ENCODE peak calls at places on chromosomes 2 and 18, in four cellular contexts. One of them, this sample, is unnamed.

GRCh38 chr2:30303094-30303493 is 71.8 kb downstream of the LBH start:
- DNase-seq in GM23248: no peak
- DNase-seq in IMR-90: no peak
- DNase-seq in DND-41: no peak
- DNase-seq in this sample: no peak

GRCh38 chr2:113171359-113172075 is 2.3 kb upstream of the PSD4 start:
- DNase-seq in DND-41: no peak
- DNase-seq in IMR-90: no peak
- DNase-seq in GM23248: no peak
- DNase-seq in this sample: no peak

GRCh38 chr2:226159875-226160479 is 639.6 kb downstream of the IRS1 start:
- DNase-seq in GM23248: no peak
- DNase-seq in DND-41: no peak
- DNase-seq in IMR-90: no peak
- DNase-seq in this sample: no peak

GRCh38 chr2:19762142-19762541 is 139.6 kb downstream of the TTC32 start:
- DNase-seq in IMR-90: peak; percentile 73
- DNase-seq in DND-41: no peak
- DNase-seq in GM23248: peak; percentile 30
- DNase-seq in this sample: no peak

GRCh38 chr2:239186958-239187357 is 213.9 kb downstream of the HDAC4 start:
- DNase-seq in DND-41: no peak
- DNase-seq in IMR-90: no peak
- DNase-seq in GM23248: no peak
- DNase-seq in this sample: no peak

GRCh38 chr18:76974345-76974744 is 152.0 kb downstream of the ZNF236 start:
- DNase-seq in GM23248: no peak
- DNase-seq in IMR-90: no peak
- DNase-seq in DND-41: no peak
- DNase-seq in this sample: no peak

GRCh38 chr2:86064006-86064405 is 41.7 kb downstream of the POLR1A start:
- DNase-seq in IMR-90: peak; percentile 47
- DNase-seq in GM23248: peak; percentile 68
- DNase-seq in DND-41: no peak
- DNase-seq in this sample: no peak

GRCh38 chr2:180507028-180507427 is 473.4 kb upstream of the UBE2E3 start:
- DNase-seq in IMR-90: peak; percentile 56
- DNase-seq in DND-41: no peak
- DNase-seq in GM23248: peak; percentile 33
- DNase-seq in this sample: no peak

GRCh38 chr2:6909431-6910385 is 7.5 kb upstream of the RNF144A start:
- DNase-seq in DND-41: peak; percentile 75
- DNase-seq in GM23248: no peak
- DNase-seq in IMR-90: no peak
- DNase-seq in this sample: no peak

GRCh38 chr2:20419007-20419576 is 27.8 kb upstream of the RHOB start:
- DNase-seq in DND-41: no peak
- DNase-seq in GM23248: peak; percentile 56
- DNase-seq in IMR-90: peak; percentile 65
- DNase-seq in this sample: no peak

GRCh38 chr2:137117385-137117784 is 352.0 kb downstream of the THSD7B start:
- DNase-seq in DND-41: no peak
- DNase-seq in GM23248: peak; percentile 39
- DNase-seq in IMR-90: no peak
- DNase-seq in this sample: no peak

GRCh38 chr2:171469176-171469575 is 35.1 kb downstream of the DCAF17 start:
- DNase-seq in GM23248: no peak
- DNase-seq in DND-41: no peak
- DNase-seq in IMR-90: peak; percentile 11
- DNase-seq in this sample: no peak

GRCh38 chr2:45224321-45224995 is 215.2 kb upstream of the SIX2 start:
- DNase-seq in IMR-90: no peak
- DNase-seq in DND-41: peak; percentile 82
- DNase-seq in GM23248: no peak
- DNase-seq in this sample: no peak

GRCh38 chr2:68043719-68044498 is 18.9 kb downstream of the C1D start:
- DNase-seq in GM23248: peak; percentile 90
- DNase-seq in DND-41: no peak
- DNase-seq in IMR-90: peak; percentile 87
- DNase-seq in this sample: no peak

GRCh38 chr2:212249451-212249850 is 289.2 kb downstream of the ERBB4 start:
- DNase-seq in GM23248: peak; percentile 26
- DNase-seq in DND-41: no peak
- DNase-seq in IMR-90: peak; percentile 39
- DNase-seq in this sample: no peak

GRCh38 chr2:241799522-241800197 is 9.3 kb upstream of the NEU4 start:
- DNase-seq in IMR-90: no peak
- DNase-seq in DND-41: no peak
- DNase-seq in GM23248: no peak
- DNase-seq in this sample: no peak

GRCh38 chr2:137943035-137943830 is 21.0 kb upstream of the HNMT start:
- DNase-seq in DND-41: no peak
- DNase-seq in IMR-90: no peak
- DNase-seq in GM23248: no peak
- DNase-seq in this sample: no peak

GRCh38 chr2:201858781-201859180 is 52.4 kb downstream of the CDK15 start:
- DNase-seq in DND-41: peak; percentile 16
- DNase-seq in GM23248: peak; percentile 55
- DNase-seq in IMR-90: peak; percentile 57
- DNase-seq in this sample: no peak

GRCh38 chr18:27181726-27182125 is 3.4 kb downstream of the CHST9 start:
- DNase-seq in IMR-90: no peak
- DNase-seq in DND-41: no peak
- DNase-seq in GM23248: no peak
- DNase-seq in this sample: no peak

GRCh38 chr2:69768217-69768616 is 26.3 kb downstream of the ANXA4 start:
- DNase-seq in GM23248: no peak
- DNase-seq in DND-41: no peak
- DNase-seq in IMR-90: no peak
- DNase-seq in this sample: no peak

GRCh38 chr18:71799016-71799673 is 745.0 kb downstream of the CBLN2 start:
- DNase-seq in IMR-90: peak; percentile 77
- DNase-seq in DND-41: no peak
- DNase-seq in GM23248: no peak
- DNase-seq in this sample: no peak

GRCh38 chr2:127640082-127641072 is 5.6 kb upstream of the GPR17 start:
- DNase-seq in DND-41: peak; percentile 94
- DNase-seq in IMR-90: no peak
- DNase-seq in GM23248: peak; percentile 31
- DNase-seq in this sample: no peak

GRCh38 chr2:226660124-226660523 is 139.5 kb downstream of the IRS1 start:
- DNase-seq in IMR-90: no peak
- DNase-seq in DND-41: no peak
- DNase-seq in GM23248: no peak
- DNase-seq in this sample: no peak

GRCh38 chr2:217953531-217953932 is 49.3 kb downstream of the TNS1 start:
- DNase-seq in GM23248: no peak
- DNase-seq in DND-41: no peak
- DNase-seq in IMR-90: no peak
- DNase-seq in this sample: no peak

GRCh38 chr18:40902436-40902835 is 1052.6 kb upstream of the PIK3C3 start:
- DNase-seq in IMR-90: no peak
- DNase-seq in DND-41: no peak
- DNase-seq in GM23248: no peak
- DNase-seq in this sample: no peak

GRCh38 chr2:29110916-29111315 is 4.3 kb upstream of the CLIP4 start:
- DNase-seq in DND-41: no peak
- DNase-seq in IMR-90: peak; percentile 36
- DNase-seq in GM23248: peak; percentile 60
- DNase-seq in this sample: no peak

GRCh38 chr2:29106980-29107388 is 8.2 kb upstream of the CLIP4 start:
- DNase-seq in GM23248: peak; percentile 42
- DNase-seq in IMR-90: peak; percentile 72
- DNase-seq in DND-41: no peak
- DNase-seq in this sample: no peak

GRCh38 chr2:29106241-29106640 is 9.0 kb upstream of the CLIP4 start:
- DNase-seq in IMR-90: no peak
- DNase-seq in DND-41: no peak
- DNase-seq in GM23248: no peak
- DNase-seq in this sample: no peak

GRCh38 chr2:29109246-29109645 is 6.0 kb upstream of the CLIP4 start:
- DNase-seq in IMR-90: no peak
- DNase-seq in GM23248: no peak
- DNase-seq in DND-41: no peak
- DNase-seq in this sample: no peak

DNA sequence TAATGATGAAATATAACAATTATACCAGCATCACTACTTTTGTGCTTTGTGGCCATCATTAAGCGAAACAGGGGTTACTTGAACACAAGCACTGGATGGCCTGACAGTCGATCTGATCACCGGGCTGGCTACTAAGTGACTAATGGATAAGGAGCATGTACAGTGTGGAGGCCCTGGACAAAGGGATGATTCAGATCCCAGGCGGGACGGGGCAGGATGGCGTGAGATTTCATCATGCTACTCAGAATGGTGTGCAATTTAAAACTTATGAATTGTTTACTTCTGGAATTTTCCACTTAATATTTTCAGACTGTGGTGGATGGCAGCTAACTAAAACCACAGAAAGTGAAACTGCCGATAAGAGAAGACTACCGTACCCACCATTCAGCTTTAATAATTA is 7.0 kb upstream of the CLIP4 start:
- DNase-seq in DND-41: no peak
- DNase-seq in GM23248: peak; percentile 88
- DNase-seq in IMR-90: peak; percentile 97
- DNase-seq in this sample: peak; percentile 7
- H3K27ac ChIP-seq in DND-41: no peak overlapping the region
- H3K27ac ChIP-seq in GM23248: peak overlapping the region; percentile 79
- H3K27ac ChIP-seq in IMR-90: peak overlapping the region; percentile 25
- H3K27ac ChIP-seq in this sample: peak overlapping the region; percentile 32

GRCh38 chr2:188894979-188895378 is 79.2 kb upstream of the COL3A1 start:
- DNase-seq in GM23248: no peak
- DNase-seq in DND-41: no peak
- DNase-seq in IMR-90: no peak
- DNase-seq in this sample: no peak
- H3K27ac ChIP-seq in GM23248: no peak overlapping the region
- H3K27ac ChIP-seq in DND-41: no peak overlapping the region
- H3K27ac ChIP-seq in IMR-90: no peak overlapping the region
- H3K27ac ChIP-seq in this sample: no peak overlapping the region

GRCh38 chr2:124165698-124166097 is 140.6 kb downstream of the CNTNAP5 start:
- DNase-seq in GM23248: no peak
- DNase-seq in DND-41: no peak
- DNase-seq in IMR-90: no peak
- DNase-seq in this sample: no peak
- H3K27ac ChIP-seq in GM23248: no peak overlapping the region
- H3K27ac ChIP-seq in DND-41: no peak overlapping the region
- H3K27ac ChIP-seq in IMR-90: no peak overlapping the region
- H3K27ac ChIP-seq in this sample: no peak overlapping the region

DNA sequence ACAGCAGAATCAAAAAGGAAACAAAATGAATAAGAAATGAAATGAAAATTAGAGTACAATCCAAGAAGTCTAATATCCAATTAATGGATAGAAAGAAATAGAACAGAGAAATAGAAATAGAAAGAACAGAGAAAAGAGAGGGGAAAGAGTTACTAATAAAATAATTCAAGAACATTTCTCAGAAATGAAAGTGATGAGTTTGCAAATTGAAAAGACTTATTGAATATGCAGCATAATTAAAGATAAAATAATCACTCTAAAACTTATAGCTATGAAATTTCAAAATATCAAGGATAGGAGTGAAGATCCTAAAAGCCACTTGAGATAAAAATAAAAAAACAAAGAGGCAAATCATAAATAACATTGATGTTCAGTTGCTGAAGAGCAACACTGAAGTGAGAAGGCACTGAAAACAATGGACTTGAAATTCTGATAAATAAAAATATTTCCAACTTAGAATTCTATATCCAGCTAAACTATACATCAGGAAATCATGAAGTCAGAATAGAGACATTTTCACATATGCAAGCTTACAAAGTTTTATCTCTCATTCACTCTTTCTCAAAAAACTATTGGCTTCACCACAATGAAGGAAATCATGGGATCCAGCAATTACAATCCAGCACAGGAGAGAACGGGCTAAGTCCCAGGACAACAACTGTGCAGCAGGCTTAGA is 155.9 kb upstream of the SPATS2L start:
- DNase-seq in GM23248: no peak
- DNase-seq in DND-41: no peak
- DNase-seq in IMR-90: no peak
- DNase-seq in this sample: no peak
- H3K27ac ChIP-seq in GM23248: no peak overlapping the region
- H3K27ac ChIP-seq in DND-41: no peak overlapping the region
- H3K27ac ChIP-seq in IMR-90: no peak overlapping the region
- H3K27ac ChIP-seq in this sample: no peak overlapping the region

DNA sequence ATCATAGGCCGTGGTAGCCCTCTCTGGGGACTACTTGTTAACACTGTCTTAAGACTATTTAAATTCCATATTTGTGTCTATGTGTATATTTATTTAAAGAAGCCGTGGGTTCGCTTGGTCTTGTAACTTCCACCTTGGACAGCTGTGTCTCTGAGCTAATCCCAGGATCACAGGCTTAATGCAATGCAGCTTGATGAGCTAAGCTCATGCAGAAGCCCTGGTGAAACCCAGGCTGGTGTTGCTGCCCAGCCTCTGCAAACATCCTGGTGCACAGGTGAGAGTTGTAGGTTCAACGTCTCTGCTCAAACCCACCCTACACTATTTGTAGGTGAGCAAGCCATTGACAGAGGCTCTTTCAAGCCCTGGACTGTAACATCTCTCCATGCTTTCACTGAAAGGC is 211.8 kb downstream of the FAM210A start:
- DNase-seq in DND-41: no peak
- DNase-seq in IMR-90: no peak
- DNase-seq in GM23248: no peak
- DNase-seq in this sample: no peak
- H3K27ac ChIP-seq in DND-41: no peak overlapping the region
- H3K27ac ChIP-seq in IMR-90: no peak overlapping the region
- H3K27ac ChIP-seq in GM23248: no peak overlapping the region
- H3K27ac ChIP-seq in this sample: no peak overlapping the region

GRCh38 chr2:161228511-161229240 is 68.4 kb downstream of the TANK start:
- DNase-seq in IMR-90: peak; percentile 30
- DNase-seq in DND-41: no peak
- DNase-seq in GM23248: peak; percentile 72
- DNase-seq in this sample: no peak
- H3K27ac ChIP-seq in IMR-90: no peak overlapping the region
- H3K27ac ChIP-seq in DND-41: no peak overlapping the region
- H3K27ac ChIP-seq in GM23248: peak overlapping the region; percentile 61
- H3K27ac ChIP-seq in this sample: no peak overlapping the region

DNA sequence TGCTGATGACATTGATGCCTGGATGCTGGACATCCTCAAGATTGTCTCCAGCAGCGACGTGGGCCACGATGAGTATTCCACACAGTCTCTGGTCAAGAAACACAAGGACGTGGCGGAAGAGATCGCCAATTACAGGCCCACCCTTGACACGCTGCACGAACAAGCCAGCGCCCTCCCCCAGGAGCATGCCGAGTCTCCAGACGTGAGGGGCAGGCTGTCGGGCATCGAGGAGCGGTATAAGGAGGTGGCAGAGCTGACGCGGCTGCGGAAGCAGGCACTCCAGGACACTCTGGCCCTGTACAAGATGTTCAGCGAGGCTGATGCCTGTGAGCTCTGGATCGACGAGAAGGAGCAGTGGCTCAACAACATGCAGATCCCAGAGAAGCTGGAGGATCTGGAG is 94.1 kb upstream of the EML6 start:
- DNase-seq in DND-41: no peak
- DNase-seq in IMR-90: no peak
- DNase-seq in GM23248: no peak
- DNase-seq in this sample: no peak
- H3K27ac ChIP-seq in DND-41: no peak overlapping the region
- H3K27ac ChIP-seq in IMR-90: no peak overlapping the region
- H3K27ac ChIP-seq in GM23248: no peak overlapping the region
- H3K27ac ChIP-seq in this sample: no peak overlapping the region

GRCh38 chr2:98726735-98727368 is 4.1 kb downstream of the MGAT4A start:
- DNase-seq in GM23248: no peak
- DNase-seq in DND-41: no peak
- DNase-seq in IMR-90: no peak
- DNase-seq in this sample: no peak
- H3K27ac ChIP-seq in GM23248: no peak overlapping the region
- H3K27ac ChIP-seq in DND-41: peak overlapping the region; percentile 67
- H3K27ac ChIP-seq in IMR-90: no peak overlapping the region
- H3K27ac ChIP-seq in this sample: no peak overlapping the region

This sample was measured in substantia nigra.